ENCODE peak calls at places on chromosomes 6 and 20, in four cellular contexts. C is breast epithelium, D is spleen, F is stomach. B is an unnamed sample. For H3K36me3 and H3K4me1, the result is how much of the 10 kb centered on the place peaks cover.

GRCh38 chr6:166277021-166277420 is 31.2 kb downstream of the PRR18 start:
- DNase-seq in F (no peak), D (no peak), C (no peak), B (peak)

GRCh38 chr6:162408805-162409535 is 318.6 kb downstream of the PRKN start:
- DNase-seq in C (no peak), D (no peak), F (no peak), B (no peak)

GRCh38 chr6:78059171-78059570 is 406.3 kb downstream of the MEI4 start:
- DNase-seq in C (no peak), D (no peak), F (no peak), B (no peak)

GRCh38 chr6:55473722-55474121 is 105.3 kb downstream of the HMGCLL1 start:
- DNase-seq in C (no peak), D (no peak), F (no peak), B (no peak)

GRCh38 chr6:12200025-12200424 is 90.1 kb upstream of the EDN1 start:
- DNase-seq in F (no peak), C (no peak), D (no peak), B (no peak)

GRCh38 chr6:34147906-34148701 is 2.2 kb upstream of the GRM4 start:
- DNase-seq in D (peak), C (peak), F (no peak), B (no peak)

GRCh38 chr6:78561015-78561414 is 306.3 kb upstream of the IRAK1BP1 start:
- DNase-seq in C (no peak), F (no peak), D (no peak), B (no peak)

GRCh38 chr6:11143394-11144371 is 32.2 kb upstream of the ERVFRD-1 start:
- DNase-seq in F (peak), C (no peak), D (peak), B (peak)

GRCh38 chr6:33592595-33593413 is 12.7 kb upstream of the BAK1 start:
- DNase-seq in F (peak), D (peak), C (no peak), B (no peak)

GRCh38 chr20:11047559-11047958 is 373.8 kb upstream of the JAG1 start:
- DNase-seq in C (no peak), F (no peak), D (no peak), B (no peak)

GRCh38 chr20:47559141-47559540 is 57.5 kb downstream of the NCOA3 start:
- DNase-seq in F (no peak), C (no peak), D (no peak), B (no peak)

GRCh38 chr6:166935353-166935752 is 21.0 kb downstream of the RNASET2 start:
- DNase-seq in D (no peak), F (no peak), C (no peak), B (no peak)

GRCh38 chr20:34437330-34437986 is 74.4 kb downstream of the ITCH start:
- DNase-seq in F (no peak), D (no peak), C (no peak), B (no peak)

GRCh38 chr6:149317656-149318571 is at the start of gene TAB2:
- DNase-seq in F (peak), D (peak), C (peak), B (peak)
- H3K36me3 ChIP-seq in F (under half), D (under half), C (under half), B (under half)

GRCh38 chr6:113493991-113494390 is 363.2 kb upstream of the MARCKS start:
- DNase-seq in D (no peak), F (no peak), C (no peak), B (no peak)
- H3K4me1 ChIP-seq in D (under half), F (under half), C (under half), B (under half)

GRCh38 chr6:7215798-7216231 is 97.2 kb downstream of the SSR1 start:
- DNase-seq in F (no peak), C (no peak), D (no peak), B (no peak)
- TF ChIP-seq POLR2A in F (no peak), C (no peak), D (no peak), B (no peak)

GRCh38 chr20:63276956-63277355 is 4.3 kb downstream of the ARFGAP1 start:
- DNase-seq in D (no peak), C (no peak), F (no peak), B (no peak)

GRCh38 chr20:63280371-63280770 is 7.8 kb downstream of the ARFGAP1 start:
- DNase-seq in C (no peak), D (no peak), F (no peak), B (no peak)

GRCh38 chr20:63279931-63280330 is 7.3 kb downstream of the ARFGAP1 start:
- DNase-seq in D (no peak), C (no peak), F (no peak), B (no peak)

GRCh38 chr20:63277466-63278272 is 5.1 kb downstream of the ARFGAP1 start:
- DNase-seq in D (no peak), F (no peak), C (no peak), B (no peak)

DNA sequence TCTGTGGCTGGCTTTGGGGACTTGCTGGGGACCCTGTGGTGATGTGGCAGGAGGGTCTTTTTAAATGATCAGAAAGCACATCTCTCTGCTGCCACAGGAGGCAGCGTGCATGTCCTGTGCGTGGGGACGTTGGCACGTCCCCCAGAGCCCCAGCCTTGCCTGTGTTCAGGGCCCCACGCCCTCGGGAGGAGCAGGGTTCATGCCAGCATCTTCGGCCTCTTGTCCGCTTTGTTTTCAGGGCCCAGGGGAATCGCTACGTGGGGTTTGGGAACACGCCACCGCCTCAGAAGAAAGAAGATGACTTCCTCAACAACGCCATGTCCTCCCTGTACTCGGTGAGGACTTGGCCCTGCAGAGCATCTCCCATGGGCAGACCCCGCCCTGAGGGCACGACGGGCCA is 6.0 kb downstream of the ARFGAP1 start:
- DNase-seq in F (no peak), C (no peak), D (no peak), B (no peak)
- H3K36me3 ChIP-seq in F (half or more), C (under half), D (half or more), B (under half)

GRCh38 chr20:62920039-62920645 is 6.2 kb downstream of the DIDO1 start:
- DNase-seq in D (peak), F (no peak), C (no peak), B (no peak)
- H3K4me1 ChIP-seq in D (half or more), F (half or more), C (under half), B (half or more)

GRCh38 chr6:150978631-150979030 is 113.1 kb downstream of the MTHFD1L start:
- DNase-seq in C (no peak), D (no peak), F (no peak), B (no peak)

GRCh38 chr6:150977276-150977675 is 111.8 kb downstream of the MTHFD1L start:
- DNase-seq in C (no peak), D (no peak), F (no peak), B (no peak)

GRCh38 chr6:150979826-150980225 is 114.3 kb downstream of the MTHFD1L start:
- DNase-seq in D (no peak), C (no peak), F (no peak), B (no peak)

GRCh38 chr6:150981095-150981494 is 115.6 kb downstream of the MTHFD1L start:
- DNase-seq in C (no peak), D (no peak), F (no peak), B (no peak)

GRCh38 chr6:150981669-150982068 is 116.2 kb downstream of the MTHFD1L start:
- DNase-seq in F (no peak), C (no peak), D (no peak), B (no peak)
- TF ChIP-seq POLR2A in F (no peak), C (no peak), D (no peak), B (no peak)

GRCh38 chr20:13793001-13793400 is 8.2 kb downstream of the NDUFAF5 start:
- DNase-seq in C (no peak), F (no peak), D (no peak), B (no peak)
- H3K36me3 ChIP-seq in C (under half), F (half or more), D (half or more), B (under half)